ENCODE peak calls at places on chromosomes 2 and 18, in seven cellular contexts. P, C, R, Y, T, G and K are unnamed samples.
A peak's percentile ranks its signal among the peaks of the same experiment; 100 is the strongest.

GRCh38 chr2:39202639-39203369 is 41.0 kb downstream of the CDKL4 start:
- DNase-seq in P (no peak), C (no peak), R (no peak), Y (no peak), T (no peak), G (no peak), K (no peak)

GRCh38 chr2:25279091-25279651 is 62.6 kb downstream of the DNMT3A start:
- DNase-seq in P (peak; percentile 66), C (no peak), R (peak; percentile 58), Y (peak; percentile 75), T (no peak), G (peak; percentile 35), K (peak; percentile 82)

GRCh38 chr18:59180150-59180845 is 39.7 kb upstream of the GRP start:
- DNase-seq in P (no peak), C (no peak), R (no peak), Y (no peak), T (no peak), G (no peak), K (peak; percentile 6)

GRCh38 chr2:37190290-37190689 is 1.8 kb upstream of the SULT6B1 start:
- DNase-seq in P (no peak), C (no peak), R (no peak), Y (no peak), T (no peak), G (no peak), K (no peak)

GRCh38 chr2:219452361-219453317 is 18.0 kb downstream of the SPEG start:
- DNase-seq in P (peak; percentile 39), C (no peak), R (no peak), Y (peak; percentile 21), T (peak; percentile 71), G (no peak), K (peak; percentile 53)

GRCh38 chr2:132374551-132374950 is 42.1 kb upstream of the GPR39 start:
- DNase-seq in P (no peak), C (no peak), R (no peak), Y (no peak), T (no peak), G (no peak), K (no peak)

GRCh38 chr18:23229472-23229871 is 94.2 kb downstream of the CABLES1 start:
- DNase-seq in P (no peak), C (no peak), R (no peak), Y (no peak), T (no peak), G (no peak), K (no peak)

GRCh38 chr2:200396726-200397348 is 90.3 kb downstream of the SPATS2L start:
- DNase-seq in P (no peak), C (no peak), R (no peak), Y (no peak), T (no peak), G (no peak), K (no peak)

GRCh38 chr2:20574423-20574911 is 76.4 kb downstream of the HS1BP3 start:
- DNase-seq in P (no peak), C (no peak), R (no peak), Y (no peak), T (no peak), G (no peak), K (no peak)

GRCh38 chr2:231604101-231604684 is 11.5 kb downstream of the TEX44 start:
- DNase-seq in P (peak; percentile 61), C (peak; percentile 81), R (peak; percentile 43), Y (peak; percentile 40), T (no peak), G (peak; percentile 51), K (peak; percentile 28)

GRCh38 chr2:196293751-196294486 is 122.5 kb upstream of the STK17B start:
- DNase-seq in P (no peak), C (no peak), R (no peak), Y (no peak), T (no peak), G (no peak), K (no peak)

GRCh38 chr2:239275871-239276812 is 124.7 kb downstream of the HDAC4 start:
- DNase-seq in P (peak; percentile 59), C (no peak), R (no peak), Y (peak; percentile 52), T (no peak), G (peak; percentile 35), K (no peak)

GRCh38 chr2:168002021-168002553 is 245.3 kb downstream of the STK39 start:
- DNase-seq in P (no peak), C (no peak), R (no peak), Y (no peak), T (no peak), G (no peak), K (no peak)

GRCh38 chr2:102315850-102316370 is 4.5 kb downstream of the IL1RL1 start:
- DNase-seq in P (no peak), C (no peak), R (no peak), Y (no peak), T (no peak), G (no peak), K (no peak)

GRCh38 chr2:177549171-177549570 is 156.6 kb downstream of the AGPS start:
- DNase-seq in P (no peak), C (no peak), R (no peak), Y (no peak), T (no peak), G (no peak), K (no peak)

GRCh38 chr2:168075446-168075845 is 171.9 kb downstream of the STK39 start:
- DNase-seq in P (no peak), C (no peak), R (no peak), Y (no peak), T (no peak), G (no peak), K (no peak)

GRCh38 chr2:62304429-62305417 is 108.8 kb downstream of the B3GNT2 start:
- DNase-seq in P (peak; percentile 80), C (no peak), R (peak; percentile 71), Y (no peak), T (peak; percentile 94), G (peak; percentile 56), K (peak; percentile 28)

GRCh38 chr2:158457092-158457825 is 507 bp downstream of the PKP4 start:
- DNase-seq in P (peak; percentile 63), C (peak; percentile 86), R (peak; percentile 68), Y (peak; percentile 19), T (no peak), G (peak; percentile 65), K (peak; percentile 28)
- TF ChIP-seq CTCF in P (no peak), C (no peak), R (no peak), Y (no peak), T (no peak), G (no peak), K (no peak)

GRCh38 chr2:109213646-109214417 is 84.8 kb downstream of the SH3RF3 start:
- DNase-seq in P (no peak), C (no peak), R (no peak), Y (no peak), T (no peak), G (no peak), K (peak; percentile 37)
- H3K4me1 ChIP-seq in P (peaks cover 50% of the 10 kb centered on the region), C (no peaks in the 10 kb centered on the region), R (no peaks in the 10 kb centered on the region), Y (peaks cover 32% of the 10 kb centered on the region), T (peaks cover 17% of the 10 kb centered on the region), G (peaks cover 44% of the 10 kb centered on the region), K (peaks cover 3% of the 10 kb centered on the region)

GRCh38 chr2:96142217-96143113 is 2.8 kb downstream of the DUSP2 start:
- DNase-seq in P (peak; percentile 33), C (peak; percentile 79), R (peak; percentile 11), Y (no peak), T (no peak), G (no peak), K (no peak)
- TF ChIP-seq POLR2A in P (peak; percentile 16), C (no peak), R (no peak), Y (no peak), T (no peak), G (no peak), K (no peak)

DNA sequence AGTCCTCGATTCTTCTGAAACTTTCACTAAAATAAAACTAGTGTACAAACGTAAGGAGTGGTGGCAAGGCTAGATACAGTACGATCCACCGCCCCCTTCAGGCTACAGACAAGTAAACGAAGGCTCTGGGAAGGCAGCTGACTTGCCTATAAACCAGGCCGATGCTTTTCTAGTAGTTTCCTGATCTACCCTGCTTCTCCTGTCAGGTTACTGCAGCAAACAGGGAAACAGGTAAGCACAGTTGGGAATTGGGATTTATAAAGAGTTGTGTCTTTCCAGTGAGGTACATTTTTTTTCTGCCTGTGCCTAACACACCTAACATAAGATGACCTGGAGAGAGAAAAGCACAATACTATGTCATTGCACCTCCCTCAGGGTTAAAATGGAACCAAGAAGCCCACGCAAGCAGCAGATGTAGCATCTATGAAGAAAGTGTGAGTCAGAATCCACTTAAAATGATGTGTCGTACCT is 108.6 kb downstream of the UXS1 start:
- DNase-seq in P (peak; percentile 53), C (no peak), R (no peak), Y (peak; percentile 53), T (no peak), G (peak; percentile 45), K (peak; percentile 30)
- TF ChIP-seq CTCF in P (peak; percentile 20), C (peak; percentile 63), R (peak; percentile 32), Y (peak; percentile 22), T (peak; percentile 38), G (no peak), K (peak; percentile 21)

GRCh38 chr2:215238485-215239098 is 73.3 kb upstream of the ATIC start:
- DNase-seq in P (no peak), C (no peak), R (no peak), Y (no peak), T (no peak), G (no peak), K (no peak)
- H3K4me1 ChIP-seq in P (no peaks in the 10 kb centered on the region), C (no peaks in the 10 kb centered on the region), R (no peaks in the 10 kb centered on the region), Y (no peaks in the 10 kb centered on the region), T (no peaks in the 10 kb centered on the region), G (no peaks in the 10 kb centered on the region), K (no peaks in the 10 kb centered on the region)

DNA sequence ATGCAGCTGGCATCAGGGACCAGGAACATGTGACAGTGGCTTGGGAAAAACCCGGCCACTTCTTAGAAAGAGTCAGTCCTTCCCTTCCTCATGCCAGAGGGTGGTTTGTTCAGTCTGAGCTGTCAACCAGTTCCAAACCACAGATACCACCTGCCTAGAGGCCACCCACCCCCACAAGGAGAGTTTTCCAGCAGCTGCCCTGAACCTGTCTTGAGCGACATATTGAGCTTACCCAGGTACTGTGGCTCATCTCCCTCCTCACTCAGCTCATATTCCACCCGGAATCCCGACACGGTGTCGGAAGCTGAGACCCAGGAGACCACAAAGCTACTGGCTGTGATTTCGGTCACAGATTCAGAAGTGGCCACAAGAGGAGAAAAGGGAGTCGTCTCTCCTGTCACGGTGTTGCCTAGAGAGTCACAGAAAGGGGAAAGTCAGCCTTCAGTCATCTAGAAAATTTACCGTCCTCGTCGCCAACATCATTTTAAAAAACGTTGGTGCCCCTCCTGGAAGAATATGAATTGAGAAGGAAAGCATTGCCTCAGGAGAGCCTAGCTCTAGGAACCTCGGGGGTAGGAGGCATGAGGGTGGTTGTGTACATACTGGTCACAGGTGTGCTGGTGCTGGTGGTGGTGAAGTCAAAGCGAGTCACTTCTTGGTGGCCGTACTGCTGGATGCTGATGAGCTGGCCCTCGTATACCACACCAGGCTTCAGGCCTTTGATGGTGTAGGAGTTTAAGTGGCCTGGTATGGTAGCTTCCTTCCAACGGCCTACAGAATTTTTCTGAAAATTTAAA is 26.3 kb downstream of the FN1 start:
- DNase-seq in P (no peak), C (no peak), R (no peak), Y (no peak), T (peak; percentile 21), G (no peak), K (no peak)
- TF ChIP-seq POLR2A in P (no peak), C (no peak), R (no peak), Y (no peak), T (no peak), G (no peak), K (no peak)

GRCh38 chr18:22019193-22019592 is 150.2 kb upstream of the GATA6 start:
- DNase-seq in P (no peak), C (no peak), R (no peak), Y (no peak), T (no peak), G (no peak), K (no peak)
- TF ChIP-seq CTCF in P (no peak), C (no peak), R (no peak), Y (no peak), T (no peak), G (no peak), K (no peak)

GRCh38 chr18:13271512-13271911 is 53.0 kb downstream of the LDLRAD4 start:
- DNase-seq in P (no peak), C (no peak), R (no peak), Y (no peak), T (no peak), G (no peak), K (no peak)
- H3K4me1 ChIP-seq in P (peaks cover 40% of the 10 kb centered on the region), C (no peaks in the 10 kb centered on the region), R (no peaks in the 10 kb centered on the region), Y (peaks cover 21% of the 10 kb centered on the region), T (no peaks in the 10 kb centered on the region), G (peaks cover 61% of the 10 kb centered on the region), K (peaks cover 18% of the 10 kb centered on the region)